ENCODE peak calls at places on chromosomes 5 and 9, in four cellular contexts. One of them, this sample, is unnamed.

GRCh38 chr9:2356391-2356790 is 265.2 kb upstream of the VLDLR start:
- DNase-seq in astrocyte of the spinal cord: peak
- DNase-seq in lower leg skin: no peak
- DNase-seq in stimulated activated CD8-positive, alpha-beta memory T cell treated with anti-CD3 and anti-CD28 coated beads, Interleukin-4, amount 100 ng/mL, for 1 hour: no peak
- DNase-seq in this sample: no peak

GRCh38 chr5:42252306-42252705 is 170.9 kb upstream of the GHR start:
- DNase-seq in astrocyte of the spinal cord: no peak
- DNase-seq in lower leg skin: no peak
- DNase-seq in stimulated activated CD8-positive, alpha-beta memory T cell treated with anti-CD3 and anti-CD28 coated beads, Interleukin-4, amount 100 ng/mL, for 1 hour: no peak
- DNase-seq in this sample: no peak

GRCh38 chr5:65873181-65873580 is 53.2 kb upstream of the ERBIN start:
- DNase-seq in astrocyte of the spinal cord: peak
- DNase-seq in lower leg skin: no peak
- DNase-seq in stimulated activated CD8-positive, alpha-beta memory T cell treated with anti-CD3 and anti-CD28 coated beads, Interleukin-4, amount 100 ng/mL, for 1 hour: no peak
- DNase-seq in this sample: no peak

GRCh38 chr5:31942546-31942945 is 231.6 kb downstream of the GOLPH3 start:
- DNase-seq in astrocyte of the spinal cord: no peak
- DNase-seq in lower leg skin: no peak
- DNase-seq in stimulated activated CD8-positive, alpha-beta memory T cell treated with anti-CD3 and anti-CD28 coated beads, Interleukin-4, amount 100 ng/mL, for 1 hour: no peak
- DNase-seq in this sample: no peak

GRCh38 chr9:116796669-116797068 is 109.6 kb downstream of the TRIM32 start:
- DNase-seq in astrocyte of the spinal cord: no peak
- DNase-seq in lower leg skin: no peak
- DNase-seq in stimulated activated CD8-positive, alpha-beta memory T cell treated with anti-CD3 and anti-CD28 coated beads, Interleukin-4, amount 100 ng/mL, for 1 hour: no peak
- DNase-seq in this sample: no peak

GRCh38 chr5:179806250-179807045 is at the start of gene MGAT4B:
- DNase-seq in astrocyte of the spinal cord: peak
- DNase-seq in lower leg skin: no peak
- DNase-seq in stimulated activated CD8-positive, alpha-beta memory T cell treated with anti-CD3 and anti-CD28 coated beads, Interleukin-4, amount 100 ng/mL, for 1 hour: no peak
- DNase-seq in this sample: no peak

GRCh38 chr5:107831612-107832395 is 161.1 kb upstream of the EFNA5 start:
- DNase-seq in astrocyte of the spinal cord: no peak
- DNase-seq in lower leg skin: no peak
- DNase-seq in stimulated activated CD8-positive, alpha-beta memory T cell treated with anti-CD3 and anti-CD28 coated beads, Interleukin-4, amount 100 ng/mL, for 1 hour: no peak
- DNase-seq in this sample: no peak

GRCh38 chr5:62977641-62978040 is 399.0 kb downstream of the LRRC70 start:
- DNase-seq in astrocyte of the spinal cord: no peak
- DNase-seq in lower leg skin: no peak
- DNase-seq in stimulated activated CD8-positive, alpha-beta memory T cell treated with anti-CD3 and anti-CD28 coated beads, Interleukin-4, amount 100 ng/mL, for 1 hour: no peak
- DNase-seq in this sample: no peak

GRCh38 chr5:177601577-177602457 is 1.9 kb downstream of the B4GALT7 start:
- DNase-seq in astrocyte of the spinal cord: no peak
- DNase-seq in lower leg skin: peak
- DNase-seq in stimulated activated CD8-positive, alpha-beta memory T cell treated with anti-CD3 and anti-CD28 coated beads, Interleukin-4, amount 100 ng/mL, for 1 hour: no peak
- DNase-seq in this sample: no peak

GRCh38 chr9:107019216-107019615 is 156.2 kb downstream of the ZNF462 start:
- DNase-seq in astrocyte of the spinal cord: peak
- DNase-seq in lower leg skin: no peak
- DNase-seq in stimulated activated CD8-positive, alpha-beta memory T cell treated with anti-CD3 and anti-CD28 coated beads, Interleukin-4, amount 100 ng/mL, for 1 hour: no peak
- DNase-seq in this sample: no peak

GRCh38 chr9:96476591-96476990 is 26.6 kb downstream of the HABP4 start:
- DNase-seq in astrocyte of the spinal cord: peak
- DNase-seq in lower leg skin: no peak
- DNase-seq in stimulated activated CD8-positive, alpha-beta memory T cell treated with anti-CD3 and anti-CD28 coated beads, Interleukin-4, amount 100 ng/mL, for 1 hour: no peak
- DNase-seq in this sample: no peak

GRCh38 chr5:116038817-116039216 is 6.5 kb downstream of the ARL14EPL start:
- DNase-seq in astrocyte of the spinal cord: no peak
- DNase-seq in lower leg skin: no peak
- DNase-seq in stimulated activated CD8-positive, alpha-beta memory T cell treated with anti-CD3 and anti-CD28 coated beads, Interleukin-4, amount 100 ng/mL, for 1 hour: no peak
- DNase-seq in this sample: no peak

GRCh38 chr5:154365823-154366222 is 80.0 kb upstream of the SAP30L start:
- DNase-seq in astrocyte of the spinal cord: peak
- DNase-seq in lower leg skin: no peak
- DNase-seq in stimulated activated CD8-positive, alpha-beta memory T cell treated with anti-CD3 and anti-CD28 coated beads, Interleukin-4, amount 100 ng/mL, for 1 hour: no peak
- DNase-seq in this sample: no peak

GRCh38 chr9:89422151-89422918 is 75.6 kb downstream of the SEMA4D start:
- DNase-seq in astrocyte of the spinal cord: peak
- DNase-seq in lower leg skin: no peak
- DNase-seq in stimulated activated CD8-positive, alpha-beta memory T cell treated with anti-CD3 and anti-CD28 coated beads, Interleukin-4, amount 100 ng/mL, for 1 hour: peak
- DNase-seq in this sample: no peak

GRCh38 chr5:98795243-98795642 is 21.8 kb downstream of the RGMB start:
- DNase-seq in astrocyte of the spinal cord: no peak
- DNase-seq in lower leg skin: no peak
- DNase-seq in stimulated activated CD8-positive, alpha-beta memory T cell treated with anti-CD3 and anti-CD28 coated beads, Interleukin-4, amount 100 ng/mL, for 1 hour: no peak
- DNase-seq in this sample: no peak

GRCh38 chr5:161391724-161392123 is 154.8 kb downstream of the GABRB2 start:
- DNase-seq in astrocyte of the spinal cord: no peak
- DNase-seq in lower leg skin: no peak
- DNase-seq in stimulated activated CD8-positive, alpha-beta memory T cell treated with anti-CD3 and anti-CD28 coated beads, Interleukin-4, amount 100 ng/mL, for 1 hour: no peak
- DNase-seq in this sample: no peak

GRCh38 chr5:161105563-161105962 is 253.6 kb upstream of the ATP10B start:
- DNase-seq in astrocyte of the spinal cord: peak
- DNase-seq in lower leg skin: no peak
- DNase-seq in stimulated activated CD8-positive, alpha-beta memory T cell treated with anti-CD3 and anti-CD28 coated beads, Interleukin-4, amount 100 ng/mL, for 1 hour: no peak
- DNase-seq in this sample: no peak

GRCh38 chr5:78811121-78811832 is 162.7 kb upstream of the LHFPL2 start:
- DNase-seq in astrocyte of the spinal cord: no peak
- DNase-seq in lower leg skin: no peak
- DNase-seq in stimulated activated CD8-positive, alpha-beta memory T cell treated with anti-CD3 and anti-CD28 coated beads, Interleukin-4, amount 100 ng/mL, for 1 hour: no peak
- DNase-seq in this sample: no peak

GRCh38 chr5:153974813-153975163 is 63.9 kb downstream of the FAM114A2 start:
- DNase-seq in astrocyte of the spinal cord: no peak
- DNase-seq in lower leg skin: no peak
- DNase-seq in stimulated activated CD8-positive, alpha-beta memory T cell treated with anti-CD3 and anti-CD28 coated beads, Interleukin-4, amount 100 ng/mL, for 1 hour: no peak
- DNase-seq in this sample: no peak

GRCh38 chr5:110817437-110817836 is 78.6 kb downstream of the SLC25A46 start:
- DNase-seq in astrocyte of the spinal cord: peak
- DNase-seq in lower leg skin: no peak
- DNase-seq in stimulated activated CD8-positive, alpha-beta memory T cell treated with anti-CD3 and anti-CD28 coated beads, Interleukin-4, amount 100 ng/mL, for 1 hour: no peak
- DNase-seq in this sample: no peak

GRCh38 chr5:177604116-177604521 is 4.2 kb downstream of the B4GALT7 start:
- DNase-seq in astrocyte of the spinal cord: no peak
- DNase-seq in lower leg skin: peak
- DNase-seq in stimulated activated CD8-positive, alpha-beta memory T cell treated with anti-CD3 and anti-CD28 coated beads, Interleukin-4, amount 100 ng/mL, for 1 hour: no peak
- DNase-seq in this sample: no peak

GRCh38 chr5:40797273-40798011 is 732 bp downstream of the PRKAA1 start:
- DNase-seq in astrocyte of the spinal cord: peak
- DNase-seq in lower leg skin: peak
- DNase-seq in stimulated activated CD8-positive, alpha-beta memory T cell treated with anti-CD3 and anti-CD28 coated beads, Interleukin-4, amount 100 ng/mL, for 1 hour: peak
- DNase-seq in this sample: peak

GRCh38 chr5:128376577-128376976 is 161.5 kb downstream of the FBN2 start:
- DNase-seq in astrocyte of the spinal cord: no peak
- DNase-seq in lower leg skin: no peak
- DNase-seq in stimulated activated CD8-positive, alpha-beta memory T cell treated with anti-CD3 and anti-CD28 coated beads, Interleukin-4, amount 100 ng/mL, for 1 hour: no peak
- DNase-seq in this sample: no peak

GRCh38 chr5:25448646-25449045 is 803.9 kb upstream of the CDH10 start:
- DNase-seq in astrocyte of the spinal cord: no peak
- DNase-seq in lower leg skin: no peak
- DNase-seq in stimulated activated CD8-positive, alpha-beta memory T cell treated with anti-CD3 and anti-CD28 coated beads, Interleukin-4, amount 100 ng/mL, for 1 hour: no peak
- DNase-seq in this sample: no peak

GRCh38 chr5:56676091-56676768 is 139.1 kb upstream of the MAP3K1 start:
- DNase-seq in astrocyte of the spinal cord: no peak
- DNase-seq in lower leg skin: no peak
- DNase-seq in stimulated activated CD8-positive, alpha-beta memory T cell treated with anti-CD3 and anti-CD28 coated beads, Interleukin-4, amount 100 ng/mL, for 1 hour: no peak
- DNase-seq in this sample: no peak

GRCh38 chr5:88502179-88503064 is 233.8 kb upstream of the TMEM161B start:
- DNase-seq in astrocyte of the spinal cord: peak
- DNase-seq in lower leg skin: no peak
- DNase-seq in stimulated activated CD8-positive, alpha-beta memory T cell treated with anti-CD3 and anti-CD28 coated beads, Interleukin-4, amount 100 ng/mL, for 1 hour: no peak
- DNase-seq in this sample: no peak

GRCh38 chr5:108641596-108641995 is 106.1 kb upstream of the FER start:
- DNase-seq in astrocyte of the spinal cord: no peak
- DNase-seq in lower leg skin: no peak
- DNase-seq in stimulated activated CD8-positive, alpha-beta memory T cell treated with anti-CD3 and anti-CD28 coated beads, Interleukin-4, amount 100 ng/mL, for 1 hour: no peak
- DNase-seq in this sample: no peak

GRCh38 chr5:132229236-132229635 is 1.6 kb upstream of the P4HA2 start:
- DNase-seq in astrocyte of the spinal cord: no peak
- DNase-seq in lower leg skin: peak
- DNase-seq in stimulated activated CD8-positive, alpha-beta memory T cell treated with anti-CD3 and anti-CD28 coated beads, Interleukin-4, amount 100 ng/mL, for 1 hour: no peak
- DNase-seq in this sample: no peak

GRCh38 chr5:317086-317811 is 4.3 kb upstream of the AHRR start:
- DNase-seq in astrocyte of the spinal cord: peak
- DNase-seq in lower leg skin: peak
- DNase-seq in stimulated activated CD8-positive, alpha-beta memory T cell treated with anti-CD3 and anti-CD28 coated beads, Interleukin-4, amount 100 ng/mL, for 1 hour: no peak
- DNase-seq in this sample: peak

GRCh38 chr5:138754699-138755057 is 1.5 kb downstream of the CTNNA1 start:
- DNase-seq in astrocyte of the spinal cord: peak
- DNase-seq in lower leg skin: no peak
- DNase-seq in stimulated activated CD8-positive, alpha-beta memory T cell treated with anti-CD3 and anti-CD28 coated beads, Interleukin-4, amount 100 ng/mL, for 1 hour: no peak
- DNase-seq in this sample: no peak

GRCh38 chr5:35922468-35922867 is 16.0 kb downstream of the CAPSL start:
- DNase-seq in astrocyte of the spinal cord: no peak
- DNase-seq in lower leg skin: no peak
- DNase-seq in stimulated activated CD8-positive, alpha-beta memory T cell treated with anti-CD3 and anti-CD28 coated beads, Interleukin-4, amount 100 ng/mL, for 1 hour: no peak
- DNase-seq in this sample: no peak

GRCh38 chr9:37517977-37518376 is 32.2 kb downstream of the POLR1E start:
- DNase-seq in astrocyte of the spinal cord: no peak
- DNase-seq in lower leg skin: no peak
- DNase-seq in stimulated activated CD8-positive, alpha-beta memory T cell treated with anti-CD3 and anti-CD28 coated beads, Interleukin-4, amount 100 ng/mL, for 1 hour: no peak
- DNase-seq in this sample: no peak

GRCh38 chr9:77952641-77953341 is 78.8 kb downstream of the GNAQ start:
- DNase-seq in astrocyte of the spinal cord: peak
- DNase-seq in lower leg skin: no peak
- DNase-seq in stimulated activated CD8-positive, alpha-beta memory T cell treated with anti-CD3 and anti-CD28 coated beads, Interleukin-4, amount 100 ng/mL, for 1 hour: no peak
- DNase-seq in this sample: no peak

GRCh38 chr9:20584968-20585643 is 37.2 kb downstream of the MLLT3 start:
- DNase-seq in astrocyte of the spinal cord: no peak
- DNase-seq in lower leg skin: no peak
- DNase-seq in stimulated activated CD8-positive, alpha-beta memory T cell treated with anti-CD3 and anti-CD28 coated beads, Interleukin-4, amount 100 ng/mL, for 1 hour: no peak
- DNase-seq in this sample: no peak

GRCh38 chr9:134178781-134179551 is 14.6 kb upstream of the RNU6ATAC start:
- DNase-seq in astrocyte of the spinal cord: peak
- DNase-seq in lower leg skin: peak
- DNase-seq in stimulated activated CD8-positive, alpha-beta memory T cell treated with anti-CD3 and anti-CD28 coated beads, Interleukin-4, amount 100 ng/mL, for 1 hour: no peak
- DNase-seq in this sample: no peak

GRCh38 chr5:133240425-133241091 is 188.7 kb downstream of the HSPA4 start:
- DNase-seq in astrocyte of the spinal cord: peak
- DNase-seq in lower leg skin: no peak
- DNase-seq in stimulated activated CD8-positive, alpha-beta memory T cell treated with anti-CD3 and anti-CD28 coated beads, Interleukin-4, amount 100 ng/mL, for 1 hour: no peak
- DNase-seq in this sample: peak

GRCh38 chr5:76801159-76801802 is 17.5 kb upstream of the F2RL1 start:
- DNase-seq in astrocyte of the spinal cord: peak
- DNase-seq in lower leg skin: no peak
- DNase-seq in stimulated activated CD8-positive, alpha-beta memory T cell treated with anti-CD3 and anti-CD28 coated beads, Interleukin-4, amount 100 ng/mL, for 1 hour: no peak
- DNase-seq in this sample: no peak

GRCh38 chr9:73061131-73061530 is 90.5 kb upstream of the ANXA1 start:
- DNase-seq in astrocyte of the spinal cord: no peak
- DNase-seq in lower leg skin: no peak
- DNase-seq in stimulated activated CD8-positive, alpha-beta memory T cell treated with anti-CD3 and anti-CD28 coated beads, Interleukin-4, amount 100 ng/mL, for 1 hour: no peak
- DNase-seq in this sample: no peak

GRCh38 chr5:102528600-102528999 is 29.8 kb upstream of the SLCO6A1 start:
- DNase-seq in astrocyte of the spinal cord: no peak
- DNase-seq in lower leg skin: no peak
- DNase-seq in stimulated activated CD8-positive, alpha-beta memory T cell treated with anti-CD3 and anti-CD28 coated beads, Interleukin-4, amount 100 ng/mL, for 1 hour: no peak
- DNase-seq in this sample: no peak